ENCODE peak calls at places on chromosomes 12 and 14, in ten cellular contexts. One of them, this sample, is unnamed.

GRCh38 chr14:97456958-97457357 is 659.8 kb downstream of the VRK1 start:
- DNase-seq in stomach: no peak
- DNase-seq in tibial nerve: no peak
- DNase-seq in NCI-H446 treated with DMSO at 0.1 percent for 48 hours: no peak
- DNase-seq in PC-3: peak
- DNase-seq in glutamatergic neuron: no peak
- DNase-seq in stimulated activated CD8-positive, alpha-beta memory T cell treated with anti-CD3 and anti-CD28 coated beads, Interleukin-15, amount 100 ng/mL, for 24 hours: no peak
- DNase-seq in stimulated activated CD4-positive, alpha-beta T cell treated with anti-CD3 and anti-CD28 coated beads, Interleukin-2, amount 100 ng/mL, for 24 hours: peak
- DNase-seq in GM06990: peak
- DNase-seq in NCI-H774: no peak
- DNase-seq in this sample: no peak

GRCh38 chr12:7161811-7162210 is 27.7 kb upstream of the PEX5 start:
- DNase-seq in stomach: no peak
- DNase-seq in tibial nerve: no peak
- DNase-seq in NCI-H446 treated with DMSO at 0.1 percent for 48 hours: no peak
- DNase-seq in PC-3: no peak
- DNase-seq in glutamatergic neuron: no peak
- DNase-seq in stimulated activated CD8-positive, alpha-beta memory T cell treated with anti-CD3 and anti-CD28 coated beads, Interleukin-15, amount 100 ng/mL, for 24 hours: no peak
- DNase-seq in stimulated activated CD4-positive, alpha-beta T cell treated with anti-CD3 and anti-CD28 coated beads, Interleukin-2, amount 100 ng/mL, for 24 hours: no peak
- DNase-seq in GM06990: no peak
- DNase-seq in NCI-H774: no peak
- DNase-seq in this sample: no peak

GRCh38 chr14:91377700-91378652 is 39.6 kb downstream of the CCDC88C start:
- DNase-seq in stomach: no peak
- DNase-seq in tibial nerve: no peak
- DNase-seq in NCI-H446 treated with DMSO at 0.1 percent for 48 hours: no peak
- DNase-seq in PC-3: peak
- DNase-seq in glutamatergic neuron: peak
- DNase-seq in stimulated activated CD8-positive, alpha-beta memory T cell treated with anti-CD3 and anti-CD28 coated beads, Interleukin-15, amount 100 ng/mL, for 24 hours: no peak
- DNase-seq in stimulated activated CD4-positive, alpha-beta T cell treated with anti-CD3 and anti-CD28 coated beads, Interleukin-2, amount 100 ng/mL, for 24 hours: peak
- DNase-seq in GM06990: no peak
- DNase-seq in NCI-H774: no peak
- DNase-seq in this sample: peak

GRCh38 chr12:125300249-125300648 is 235.0 kb downstream of the AACS start:
- DNase-seq in stomach: no peak
- DNase-seq in tibial nerve: no peak
- DNase-seq in NCI-H446 treated with DMSO at 0.1 percent for 48 hours: no peak
- DNase-seq in PC-3: no peak
- DNase-seq in glutamatergic neuron: no peak
- DNase-seq in stimulated activated CD8-positive, alpha-beta memory T cell treated with anti-CD3 and anti-CD28 coated beads, Interleukin-15, amount 100 ng/mL, for 24 hours: no peak
- DNase-seq in stimulated activated CD4-positive, alpha-beta T cell treated with anti-CD3 and anti-CD28 coated beads, Interleukin-2, amount 100 ng/mL, for 24 hours: no peak
- DNase-seq in GM06990: no peak
- DNase-seq in NCI-H774: no peak
- DNase-seq in this sample: no peak

GRCh38 chr12:30587782-30588181 is 107.9 kb downstream of the IPO8 start:
- DNase-seq in stomach: no peak
- DNase-seq in tibial nerve: no peak
- DNase-seq in NCI-H446 treated with DMSO at 0.1 percent for 48 hours: no peak
- DNase-seq in PC-3: no peak
- DNase-seq in glutamatergic neuron: no peak
- DNase-seq in stimulated activated CD8-positive, alpha-beta memory T cell treated with anti-CD3 and anti-CD28 coated beads, Interleukin-15, amount 100 ng/mL, for 24 hours: no peak
- DNase-seq in stimulated activated CD4-positive, alpha-beta T cell treated with anti-CD3 and anti-CD28 coated beads, Interleukin-2, amount 100 ng/mL, for 24 hours: no peak
- DNase-seq in GM06990: no peak
- DNase-seq in NCI-H774: no peak
- DNase-seq in this sample: no peak

GRCh38 chr14:95495538-95496025 is 20.9 kb downstream of the SYNE3 start:
- DNase-seq in stomach: no peak
- DNase-seq in tibial nerve: no peak
- DNase-seq in NCI-H446 treated with DMSO at 0.1 percent for 48 hours: no peak
- DNase-seq in PC-3: no peak
- DNase-seq in glutamatergic neuron: no peak
- DNase-seq in stimulated activated CD8-positive, alpha-beta memory T cell treated with anti-CD3 and anti-CD28 coated beads, Interleukin-15, amount 100 ng/mL, for 24 hours: no peak
- DNase-seq in stimulated activated CD4-positive, alpha-beta T cell treated with anti-CD3 and anti-CD28 coated beads, Interleukin-2, amount 100 ng/mL, for 24 hours: no peak
- DNase-seq in GM06990: peak
- DNase-seq in NCI-H774: no peak
- DNase-seq in this sample: no peak

GRCh38 chr14:75205586-75205985 is 29.2 kb upstream of the TMED10 start:
- DNase-seq in stomach: no peak
- DNase-seq in tibial nerve: no peak
- DNase-seq in NCI-H446 treated with DMSO at 0.1 percent for 48 hours: no peak
- DNase-seq in PC-3: peak
- DNase-seq in glutamatergic neuron: no peak
- DNase-seq in stimulated activated CD8-positive, alpha-beta memory T cell treated with anti-CD3 and anti-CD28 coated beads, Interleukin-15, amount 100 ng/mL, for 24 hours: no peak
- DNase-seq in stimulated activated CD4-positive, alpha-beta T cell treated with anti-CD3 and anti-CD28 coated beads, Interleukin-2, amount 100 ng/mL, for 24 hours: no peak
- DNase-seq in GM06990: no peak
- DNase-seq in NCI-H774: no peak
- DNase-seq in this sample: no peak

GRCh38 chr14:102487204-102487577 is 22.4 kb downstream of the ANKRD9 start:
- DNase-seq in stomach: no peak
- DNase-seq in tibial nerve: no peak
- DNase-seq in NCI-H446 treated with DMSO at 0.1 percent for 48 hours: no peak
- DNase-seq in PC-3: no peak
- DNase-seq in glutamatergic neuron: no peak
- DNase-seq in stimulated activated CD8-positive, alpha-beta memory T cell treated with anti-CD3 and anti-CD28 coated beads, Interleukin-15, amount 100 ng/mL, for 24 hours: no peak
- DNase-seq in stimulated activated CD4-positive, alpha-beta T cell treated with anti-CD3 and anti-CD28 coated beads, Interleukin-2, amount 100 ng/mL, for 24 hours: no peak
- DNase-seq in GM06990: no peak
- DNase-seq in NCI-H774: no peak
- DNase-seq in this sample: no peak

GRCh38 chr12:2120982-2121758 is 68.4 kb downstream of the CACNA1C start:
- DNase-seq in stomach: no peak
- DNase-seq in tibial nerve: no peak
- DNase-seq in NCI-H446 treated with DMSO at 0.1 percent for 48 hours: no peak
- DNase-seq in PC-3: no peak
- DNase-seq in glutamatergic neuron: no peak
- DNase-seq in stimulated activated CD8-positive, alpha-beta memory T cell treated with anti-CD3 and anti-CD28 coated beads, Interleukin-15, amount 100 ng/mL, for 24 hours: no peak
- DNase-seq in stimulated activated CD4-positive, alpha-beta T cell treated with anti-CD3 and anti-CD28 coated beads, Interleukin-2, amount 100 ng/mL, for 24 hours: no peak
- DNase-seq in GM06990: no peak
- DNase-seq in NCI-H774: no peak
- DNase-seq in this sample: no peak

This sample was measured in SK-N-DZ.